ENCODE peak calls at places on chromosomes 3 and 15, in five cellular contexts. K, F, X, O and D are unnamed samples.

GRCh38 chr3:94336076-94336741 is 273.3 kb downstream of the NSUN3 start:
- ATAC-seq in K (peak; percentile 68), F (peak; percentile 79), X (no peak), O (peak; percentile 57), D (no peak)

GRCh38 chr15:70494861-70495571 is 268.3 kb downstream of the UACA start:
- ATAC-seq in K (peak; percentile 57), F (no peak), X (no peak), O (no peak), D (no peak)

GRCh38 chr3:82354181-82354696 is 592.8 kb upstream of the GBE1 start:
- ATAC-seq in K (peak; percentile 17), F (no peak), X (no peak), O (peak; percentile 83), D (no peak)

GRCh38 chr3:43178891-43179366 is 73.0 kb upstream of the POMGNT2 start:
- ATAC-seq in K (peak; percentile 60), F (peak; percentile 84), X (no peak), O (no peak), D (no peak)

GRCh38 chr3:184857099-184857498 is 45.1 kb downstream of the VPS8 start:
- ATAC-seq in K (no peak), F (no peak), X (no peak), O (no peak), D (no peak)

GRCh38 chr15:50879016-50879415 is 29.5 kb upstream of the AP4E1 start:
- ATAC-seq in K (no peak), F (no peak), X (no peak), O (peak; percentile 82), D (no peak)

GRCh38 chr3:58188921-58189451 is 21.8 kb downstream of the DNASE1L3 start:
- ATAC-seq in K (no peak), F (peak; percentile 21), X (peak; percentile 13), O (no peak), D (no peak)

GRCh38 chr3:133479895-133480669 is 80.2 kb downstream of the BFSP2 start:
- ATAC-seq in K (no peak), F (no peak), X (no peak), O (peak; percentile 39), D (no peak)

GRCh38 chr3:66797916-66798560 is 200.1 kb upstream of the KBTBD8 start:
- ATAC-seq in K (peak; percentile 51), F (no peak), X (no peak), O (no peak), D (peak; percentile 84)

GRCh38 chr3:59611649-59612431 is 562.0 kb upstream of the CFAP20DC start:
- ATAC-seq in K (no peak), F (no peak), X (no peak), O (no peak), D (no peak)

GRCh38 chr3:32856901-32857507 is 39.2 kb downstream of the TRIM71 start:
- ATAC-seq in K (no peak), F (peak; percentile 43), X (no peak), O (no peak), D (no peak)

GRCh38 chr15:59301527-59301926 is 71.1 kb downstream of the MYO1E start:
- ATAC-seq in K (no peak), F (no peak), X (no peak), O (no peak), D (no peak)

GRCh38 chr3:194330160-194330559 is 21.0 kb downstream of the CPN2 start:
- ATAC-seq in K (no peak), F (no peak), X (no peak), O (no peak), D (no peak)

GRCh38 chr3:168647582-168647981 is 551.9 kb upstream of the GOLIM4 start:
- ATAC-seq in K (no peak), F (no peak), X (no peak), O (peak; percentile 28), D (no peak)

GRCh38 chr3:168653255-168653654 is 557.5 kb upstream of the GOLIM4 start:
- ATAC-seq in K (no peak), F (no peak), X (no peak), O (no peak), D (no peak)

GRCh38 chr3:168648321-168648720 is 552.6 kb upstream of the GOLIM4 start:
- ATAC-seq in K (no peak), F (no peak), X (no peak), O (peak; percentile 29), D (no peak)
- TF ChIP-seq POLR2AphosphoS5 in K (no peak), F (no peak), X (no peak), O (no peak), D (no peak)

DNA sequence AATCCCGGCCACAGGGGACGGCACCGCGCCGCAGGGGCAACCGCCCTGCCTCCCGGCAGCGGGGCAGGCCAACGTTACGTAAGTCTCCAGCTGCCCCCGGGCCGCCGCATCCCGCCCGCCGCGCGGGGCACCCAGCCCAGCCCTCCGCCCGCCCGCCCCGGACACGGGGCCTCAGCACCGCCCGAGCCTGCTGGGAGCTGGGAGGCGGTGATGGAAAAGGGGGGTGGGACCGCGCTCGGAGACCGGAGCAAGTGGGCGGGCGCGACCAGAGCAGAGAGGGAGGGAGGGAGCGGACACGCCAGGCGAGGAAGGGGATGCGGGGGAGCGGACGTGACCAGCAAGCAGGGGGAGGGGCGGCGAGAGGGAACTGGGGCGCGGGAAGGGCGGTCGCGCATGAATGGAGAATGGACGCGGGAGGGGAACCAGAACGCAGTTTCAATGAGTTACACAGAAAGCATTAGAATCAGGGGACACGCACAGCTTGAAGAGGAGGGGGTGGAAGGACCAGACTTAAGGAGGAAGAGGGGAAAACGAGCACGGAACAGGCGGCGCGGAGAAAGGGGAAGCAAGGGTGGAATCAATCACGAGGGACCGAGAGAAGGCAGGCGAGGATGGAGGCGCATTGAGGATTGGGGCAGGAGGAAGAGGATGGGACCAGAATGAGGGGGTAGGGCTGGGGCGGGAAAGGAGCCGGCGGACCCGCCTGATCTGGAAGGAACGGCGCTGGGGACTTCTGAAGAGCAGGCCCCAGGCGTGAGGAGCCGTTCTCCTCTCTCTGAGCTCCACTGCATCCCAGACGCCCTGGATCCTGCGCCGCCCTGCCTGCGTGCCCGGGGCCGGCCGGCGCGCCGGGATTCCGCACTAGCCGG is 559 bp downstream of the PKM start:
- ATAC-seq in K (peak; percentile 84), F (peak; percentile 70), X (peak; percentile 66), O (peak; percentile 16), D (peak; percentile 81)
- TF ChIP-seq POLR2A in K (peak; percentile 74), F (peak; percentile 48), X (peak; percentile 76), O (peak; percentile 87), D (peak; percentile 82)

GRCh38 chr15:85005744-85006143 is 24.1 kb downstream of the PDE8A start:
- ATAC-seq in K (no peak), F (no peak), X (no peak), O (no peak), D (no peak)
- TF ChIP-seq EP300 in K (no peak), F (no peak), X (no peak), O (no peak), D (no peak)

GRCh38 chr15:25734680-25735355 is 128.3 kb downstream of the ATP10A start:
- ATAC-seq in K (no peak), F (no peak), X (no peak), O (no peak), D (no peak)

GRCh38 chr15:25737218-25737643 is 125.9 kb downstream of the ATP10A start:
- ATAC-seq in K (no peak), F (no peak), X (no peak), O (no peak), D (peak; percentile 92)

GRCh38 chr15:25733856-25734679 is 129.1 kb downstream of the ATP10A start:
- ATAC-seq in K (no peak), F (peak; percentile 44), X (no peak), O (no peak), D (no peak)

GRCh38 chr15:25736451-25736850 is 126.7 kb downstream of the ATP10A start:
- ATAC-seq in K (no peak), F (no peak), X (no peak), O (no peak), D (no peak)

DNA sequence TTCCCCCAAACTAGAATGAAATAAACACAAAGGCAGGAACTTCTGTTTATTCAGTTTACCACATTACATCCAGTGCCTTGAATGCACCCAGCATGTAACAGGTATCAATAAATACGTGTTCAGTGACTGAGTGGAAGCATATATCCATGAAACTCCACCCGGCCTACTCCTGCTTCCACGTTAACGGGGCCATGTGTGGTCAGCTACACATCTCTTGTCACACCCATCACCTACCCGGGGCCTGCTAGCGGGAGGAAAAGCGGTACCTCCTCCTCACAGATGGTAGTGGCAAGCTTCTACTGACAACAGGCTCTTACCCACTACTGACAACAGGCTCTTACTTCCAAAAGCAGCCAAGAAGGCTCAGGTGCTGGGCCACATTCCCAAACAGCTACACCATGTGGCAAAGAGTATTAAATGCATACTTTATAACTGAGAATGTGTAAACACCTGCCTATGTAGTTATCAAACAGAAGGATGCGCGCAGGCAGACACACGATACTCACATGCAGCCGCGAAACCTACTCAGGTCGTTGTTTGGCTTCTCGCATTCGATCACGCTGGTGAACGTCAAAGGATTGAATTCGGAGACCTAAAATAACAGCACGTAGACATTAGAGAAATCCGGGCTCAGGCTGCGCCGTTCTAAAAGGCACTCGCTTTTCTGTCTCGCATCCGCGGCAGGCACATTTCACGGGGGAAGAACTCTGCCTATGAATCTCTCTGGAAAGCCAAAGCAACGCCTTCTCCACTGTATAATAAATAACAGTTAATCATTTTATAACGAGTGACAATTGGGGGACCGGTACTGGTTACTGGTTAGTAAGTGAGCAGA is 127.4 kb downstream of the ATP10A start:
- ATAC-seq in K (no peak), F (no peak), X (no peak), O (no peak), D (no peak)
- TF ChIP-seq POLR2AphosphoS5 in K (no peak), F (no peak), X (no peak), O (no peak), D (no peak)

GRCh38 chr3:121803921-121804320 is 30.9 kb downstream of the IQCB1 start:
- ATAC-seq in K (no peak), F (no peak), X (no peak), O (no peak), D (no peak)
- TF ChIP-seq POLR2A in K (no peak), F (no peak), X (no peak), O (no peak), D (no peak)